ENCODE peak calls at places on chromosome 20, in nine cellular contexts. F, Q, Z, G, T, M, B, O and A are unnamed samples.

GRCh38 chr20:32979201-32979998 is 24.8 kb downstream of the SUN5 start:
- DNase-seq in Q (no peak), F (no peak), Z (no peak), G (no peak), T (no peak), O (no peak), B (no peak), M (no peak), A (no peak)

GRCh38 chr20:22070546-22070945 is 365.1 kb downstream of the PAX1 start:
- DNase-seq in G (no peak), B (no peak), M (no peak), T (no peak), O (no peak), Z (no peak), Q (peak; percentile 25), F (no peak), A (peak; percentile 11)

GRCh38 chr20:44618318-44618731 is 33.2 kb downstream of the ADA start:
- DNase-seq in B (peak; percentile 4), M (no peak), O (no peak), Z (no peak), G (peak; percentile 29), T (peak; percentile 61), F (no peak), Q (peak; percentile 67), A (no peak)

GRCh38 chr20:51803157-51803854 is 985 bp upstream of the SALL4 start:
- DNase-seq in F (no peak), B (no peak), O (peak; percentile 66), M (no peak), T (no peak), G (no peak), Q (no peak), Z (no peak), A (no peak)

GRCh38 chr20:15889924-15890256 is 683.4 kb downstream of the KIF16B start:
- DNase-seq in G (no peak), F (no peak), B (no peak), M (no peak), Z (no peak), T (no peak), O (no peak), Q (no peak), A (no peak)

GRCh38 chr20:16530201-16530681 is 43.0 kb downstream of the KIF16B start:
- DNase-seq in Z (no peak), M (no peak), Q (no peak), O (peak; percentile 47), B (no peak), T (no peak), G (no peak), F (peak; percentile 56), A (no peak)

GRCh38 chr20:44800398-44801046 is 9.8 kb downstream of the RIMS4 start:
- DNase-seq in Z (no peak), M (no peak), G (no peak), Q (no peak), T (no peak), O (no peak), B (no peak), F (no peak), A (no peak)

GRCh38 chr20:32336918-32337347 is 21.2 kb upstream of the ASXL1 start:
- DNase-seq in G (peak; percentile 47), B (no peak), T (peak; percentile 39), M (no peak), Z (peak; percentile 61), F (no peak), O (peak; percentile 30), Q (no peak), A (no peak)

GRCh38 chr20:39810269-39810668 is 848.1 kb downstream of the DHX35 start:
- DNase-seq in T (no peak), F (no peak), Q (no peak), M (no peak), O (no peak), B (no peak), Z (no peak), G (no peak), A (no peak)
- H3K27ac ChIP-seq in T (no peak overlapping the region), F (no peak overlapping the region), Q (no peak overlapping the region), M (no peak overlapping the region), O (no peak overlapping the region), B (no peak overlapping the region), Z (no peak overlapping the region), G (no peak overlapping the region), A (no peak overlapping the region)

DNA sequence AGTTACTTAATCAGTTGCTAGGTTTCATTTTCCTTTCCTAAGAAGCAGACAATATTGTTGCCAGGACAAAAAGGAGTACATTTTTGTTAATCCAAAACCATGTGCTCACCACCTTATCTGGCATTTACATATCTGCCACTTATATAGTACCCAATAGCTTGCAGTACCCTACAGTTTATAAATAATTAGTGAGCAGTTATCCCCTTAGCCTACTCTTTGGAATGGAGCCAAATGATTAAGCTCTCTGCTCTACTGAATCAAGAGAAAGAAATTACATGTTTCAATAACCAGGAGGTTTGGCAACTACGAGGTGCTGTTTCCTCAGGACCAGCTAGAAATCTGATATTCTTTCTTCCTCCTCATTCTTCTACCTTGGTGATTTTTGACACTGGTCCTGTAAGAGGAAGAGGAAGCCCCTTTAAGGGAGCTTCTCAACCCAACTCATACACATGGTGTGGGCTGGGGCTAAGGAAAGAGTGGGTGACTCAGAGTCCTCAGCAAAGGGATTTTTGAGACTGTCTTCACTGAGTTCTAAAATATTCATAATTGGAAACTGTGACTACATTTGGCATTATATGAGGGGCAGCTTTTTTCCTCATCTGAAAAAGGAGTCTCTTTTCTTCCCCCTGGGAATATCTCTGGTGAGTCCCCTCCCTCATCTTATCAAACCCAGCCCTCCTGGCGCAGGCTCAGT is 1.5 kb downstream of the ZNFX1 start:
- DNase-seq in Z (peak; percentile 59), G (no peak), Q (peak; percentile 50), M (no peak), F (no peak), T (peak; percentile 39), B (peak; percentile 31), O (peak; percentile 78), A (no peak)
- H3K36me3 ChIP-seq in Z (peaks cover 37% of the 10 kb centered on the region), G (peaks cover 29% of the 10 kb centered on the region), Q (peaks cover 63% of the 10 kb centered on the region), M (peaks cover 26% of the 10 kb centered on the region), F (peaks cover 53% of the 10 kb centered on the region), T (peaks cover 43% of the 10 kb centered on the region), B (peaks cover 48% of the 10 kb centered on the region), O (peaks cover 21% of the 10 kb centered on the region), A (peaks cover 6% of the 10 kb centered on the region)

GRCh38 chr20:5190444-5190843 is 63.6 kb downstream of the CDS2 start:
- DNase-seq in G (no peak), T (no peak), Q (no peak), F (no peak), Z (no peak), O (no peak), M (no peak), B (no peak), A (no peak)

GRCh38 chr20:5192570-5193431 is 66.0 kb downstream of the CDS2 start:
- DNase-seq in O (no peak), G (no peak), Z (no peak), M (no peak), Q (no peak), T (no peak), B (no peak), F (no peak), A (no peak)

GRCh38 chr20:5189917-5190316 is 63.1 kb downstream of the CDS2 start:
- DNase-seq in Z (no peak), O (no peak), F (no peak), G (no peak), T (no peak), B (no peak), M (no peak), Q (no peak), A (no peak)

GRCh38 chr20:5188736-5189135 is 61.9 kb downstream of the CDS2 start:
- DNase-seq in G (no peak), B (no peak), F (no peak), M (no peak), T (no peak), O (no peak), Q (no peak), Z (no peak), A (no peak)

GRCh38 chr20:5191829-5192569 is 65.2 kb downstream of the CDS2 start:
- DNase-seq in G (peak; percentile 61), Z (peak; percentile 87), F (no peak), O (peak; percentile 67), M (no peak), T (peak; percentile 51), B (peak; percentile 21), Q (no peak), A (no peak)
- H3K27ac ChIP-seq in G (peak overlapping the region; percentile 40), Z (peak overlapping the region; percentile 31), F (no peak overlapping the region), O (no peak overlapping the region), M (peak overlapping the region; percentile 48), T (no peak overlapping the region), B (peak overlapping the region; percentile 38), Q (peak overlapping the region; percentile 50), A (peak overlapping the region; percentile 66)

GRCh38 chr20:62926229-62927127 is at the start of gene DIDO1:
- DNase-seq in Z (peak; percentile 89), F (peak; percentile 87), B (peak; percentile 84), T (peak; percentile 88), M (peak; percentile 35), Q (peak; percentile 93), O (peak; percentile 77), G (peak; percentile 89), A (peak; percentile 71)

GRCh38 chr20:62927128-62927705 is 912 bp upstream of the DIDO1 start:
- DNase-seq in T (no peak), Q (no peak), O (no peak), Z (no peak), B (no peak), G (no peak), M (no peak), F (no peak), A (no peak)

GRCh38 chr20:62924567-62925419 is 1.5 kb downstream of the DIDO1 start:
- DNase-seq in Z (peak; percentile 39), G (no peak), B (no peak), Q (no peak), T (no peak), O (peak; percentile 55), M (no peak), F (peak; percentile 29), A (no peak)

GRCh38 chr20:62923669-62924566 is 2.4 kb downstream of the DIDO1 start:
- DNase-seq in Z (no peak), F (no peak), O (no peak), Q (no peak), M (no peak), T (no peak), G (no peak), B (no peak), A (no peak)

DNA sequence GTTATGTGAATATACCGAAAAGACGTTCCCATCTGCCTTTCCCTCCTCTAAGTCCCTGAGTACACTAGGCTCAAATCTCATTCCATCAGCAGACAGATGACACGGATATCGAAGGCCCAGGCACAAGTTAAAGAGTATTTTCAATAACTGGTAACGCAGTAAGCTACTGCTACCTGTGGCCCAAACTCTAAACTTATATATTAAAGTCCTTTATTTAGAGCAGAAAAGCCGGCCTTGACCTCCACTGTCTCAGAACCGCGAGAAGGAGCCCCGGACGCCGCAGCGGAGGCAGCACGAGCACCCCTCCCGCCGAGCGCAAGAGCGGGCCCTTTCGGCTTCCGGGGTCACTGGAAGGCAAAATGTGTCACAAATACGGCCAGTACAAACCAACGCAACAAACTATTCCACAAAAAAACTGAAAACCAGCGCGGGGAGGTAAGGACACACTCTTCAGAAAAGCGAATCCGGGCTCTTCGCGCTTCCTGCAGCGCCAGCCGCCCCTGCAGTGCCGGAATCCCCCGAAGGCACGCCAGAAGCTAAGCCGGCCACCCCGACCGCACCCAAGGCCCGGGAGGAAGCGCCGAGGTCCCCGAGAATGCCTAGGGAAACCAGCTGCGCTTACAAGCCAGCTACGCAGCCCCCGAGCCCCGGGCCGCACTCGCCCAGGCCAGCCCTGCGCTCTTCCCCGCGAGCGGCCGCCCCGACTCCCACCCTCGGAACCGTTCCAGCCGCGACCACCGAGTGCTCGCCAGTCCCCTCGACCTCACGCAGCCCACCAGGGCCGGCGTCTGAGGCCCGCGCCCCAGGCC is 681 bp downstream of the DIDO1 start:
- DNase-seq in B (peak; percentile 39), Q (peak; percentile 41), M (no peak), O (peak; percentile 33), F (no peak), Z (peak; percentile 21), G (peak; percentile 49), T (peak; percentile 52), A (no peak)
- H3K36me3 ChIP-seq in B (no peaks in the 10 kb centered on the region), Q (no peaks in the 10 kb centered on the region), M (no peaks in the 10 kb centered on the region), O (no peaks in the 10 kb centered on the region), F (no peaks in the 10 kb centered on the region), Z (no peaks in the 10 kb centered on the region), G (no peaks in the 10 kb centered on the region), T (no peaks in the 10 kb centered on the region), A (no peaks in the 10 kb centered on the region)